ENCODE peak calls at places on chromosomes 11 and 22, in four cellular contexts. Y is fibroblast of lung, Z is right atrium auricular region, W is IMR-90. A is an unnamed sample.

GRCh38 chr11:65537620-65538231 is 12.8 kb downstream of the SCYL1 start:
- DNase-seq in Z (no peak), W (no peak), Y (no peak), A (no peak)

GRCh38 chr11:13480198-13480597 is 15.6 kb downstream of the PTH start:
- DNase-seq in Y (no peak), W (no peak), Z (no peak), A (no peak)

GRCh38 chr11:46896719-46897406 is 21.5 kb downstream of the LRP4 start:
- DNase-seq in Y (peak), Z (no peak), W (peak), A (peak)

GRCh38 chr11:133825666-133826065 is 19.6 kb downstream of the SPATA19 start:
- DNase-seq in Y (no peak), W (no peak), Z (no peak), A (no peak)

GRCh38 chr11:20337526-20338154 is 25.9 kb upstream of the HTATIP2 start:
- DNase-seq in W (peak), Y (peak), Z (no peak), A (no peak)

GRCh38 chr22:43745783-43746356 is 66.2 kb downstream of the EFCAB6 start:
- DNase-seq in Y (no peak), Z (no peak), W (no peak), A (no peak)

GRCh38 chr11:10225553-10225952 is 68.5 kb downstream of the SBF2 start:
- DNase-seq in Z (no peak), W (no peak), Y (no peak), A (no peak)

GRCh38 chr11:74769058-74769457 is 20.4 kb downstream of the RNF169 start:
- DNase-seq in Y (no peak), Z (no peak), W (no peak), A (no peak)

GRCh38 chr11:67390947-67391303 is 861 bp upstream of the RAD9A start:
- DNase-seq in W (no peak), Z (no peak), Y (no peak), A (no peak)

GRCh38 chr11:62193954-62194353 is 3.9 kb downstream of the SCGB1D1 start:
- DNase-seq in Z (no peak), Y (no peak), W (no peak), A (peak)

GRCh38 chr11:121563900-121564822 is 111.4 kb upstream of the SORL1-AS1 start:
- DNase-seq in Y (peak), W (peak), Z (no peak), A (peak)

GRCh38 chr11:44813401-44813800 is 86.6 kb downstream of the TSPAN18 start:
- DNase-seq in Y (no peak), W (no peak), Z (no peak), A (no peak)

GRCh38 chr11:33067294-33067693 is 27.9 kb downstream of the TCP11L1 start:
- DNase-seq in Z (no peak), Y (no peak), W (no peak), A (no peak)

GRCh38 chr11:111920908-111921307 is 2.2 kb downstream of the C11orf52 start:
- DNase-seq in Y (no peak), Z (no peak), W (no peak), A (no peak)

GRCh38 chr11:111923951-111924350 is 5.2 kb downstream of the C11orf52 start:
- DNase-seq in Y (no peak), W (no peak), Z (no peak), A (no peak)

GRCh38 chr11:111925953-111926352 is 7.2 kb downstream of the C11orf52 start:
- DNase-seq in W (no peak), Z (no peak), Y (no peak), A (no peak)

GRCh38 chr11:111923351-111923788 is 4.7 kb downstream of the C11orf52 start:
- DNase-seq in Z (peak), Y (peak), W (peak), A (no peak)

DNA sequence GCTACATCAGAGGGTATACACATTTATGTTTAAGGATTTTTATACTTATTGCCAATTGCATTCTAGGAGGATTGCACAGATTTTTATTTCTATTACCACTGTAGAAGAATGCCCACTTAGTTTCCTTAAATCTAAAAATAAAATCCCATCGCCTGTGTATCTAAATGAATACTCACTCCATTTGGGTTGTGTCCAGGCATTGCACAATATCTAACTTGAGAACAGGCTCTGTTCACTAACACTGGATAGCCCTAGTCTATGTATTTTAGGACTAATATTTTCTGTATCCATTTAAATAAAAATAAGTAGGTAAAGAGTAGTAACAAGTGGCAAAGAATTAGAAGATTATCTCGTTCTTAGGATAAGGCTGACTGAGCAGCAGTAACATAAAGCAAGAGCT is 4.1 kb downstream of the C11orf52 start:
- DNase-seq in W (peak), Z (no peak), Y (peak), A (peak)
- H3K4me3 ChIP-seq in W (no peak), Z (peak), Y (peak), A (no peak)

DNA sequence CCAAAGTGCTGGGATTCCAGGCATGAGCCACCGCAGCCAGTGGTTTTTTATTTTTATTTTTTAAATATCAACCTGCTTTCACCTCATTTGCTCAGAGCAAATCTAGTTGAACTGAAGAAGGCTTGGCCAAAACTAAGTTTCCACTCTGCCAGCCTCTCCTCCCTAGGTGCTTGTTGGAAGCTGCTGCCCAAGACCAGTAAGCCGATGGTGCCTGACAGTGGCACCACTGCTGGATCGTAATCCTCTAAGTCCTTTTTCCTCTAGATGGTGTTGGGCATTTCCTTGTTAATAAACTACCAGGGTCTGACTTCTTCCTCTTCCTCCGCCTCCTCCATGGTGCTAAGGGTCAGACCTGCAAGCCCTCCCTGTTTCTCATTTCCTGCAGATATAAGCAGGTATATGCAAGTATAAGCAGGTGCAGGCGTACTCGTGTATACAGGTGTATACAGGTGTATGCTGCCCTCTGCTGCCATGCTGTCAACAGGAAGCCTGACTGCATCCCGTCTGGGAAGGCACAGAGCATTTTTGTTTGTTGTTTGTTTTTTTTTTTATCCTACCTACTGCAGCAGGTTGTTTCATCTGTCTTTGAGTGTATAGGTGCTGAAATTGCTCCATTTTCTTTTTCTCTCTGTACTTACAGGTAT is 1.6 kb downstream of the NADSYN1 start:
- DNase-seq in Z (no peak), Y (no peak), W (no peak), A (no peak)
- H3K4me3 ChIP-seq in Z (no peak), Y (peak), W (no peak), A (no peak)

GRCh38 chr22:46063861-46064235 is 86.5 kb upstream of the PPARA start:
- DNase-seq in Z (no peak), W (no peak), Y (peak), A (no peak)
- H3K4me3 ChIP-seq in Z (no peak), W (no peak), Y (peak), A (no peak)

GRCh38 chr11:58574851-58575250 is 805 bp downstream of the LPXN start:
- DNase-seq in Y (peak), Z (no peak), W (peak), A (peak)
- H3K4me3 ChIP-seq in Y (peak), Z (no peak), W (no peak), A (peak)

DNA sequence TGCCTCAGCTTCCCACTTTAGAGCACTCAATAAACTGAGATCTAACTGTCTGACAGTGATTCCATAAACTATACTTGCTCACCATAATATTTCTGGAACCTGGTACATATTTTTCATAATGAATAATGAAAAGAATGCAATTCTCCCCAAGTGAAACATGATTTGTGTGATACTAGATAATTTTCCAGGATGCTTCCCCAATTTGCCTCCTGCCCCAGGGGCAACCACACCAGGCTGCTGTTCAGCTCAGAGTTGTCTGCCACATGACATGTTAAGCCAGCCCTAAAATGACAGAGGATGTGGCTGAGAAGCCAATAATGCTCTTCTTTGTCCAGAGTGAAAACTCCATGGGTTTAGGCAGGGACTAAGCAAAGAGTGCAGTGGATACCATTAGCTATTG is 62.9 kb upstream of the SEZ6L start:
- DNase-seq in Z (no peak), W (no peak), Y (no peak), A (no peak)
- H3K4me3 ChIP-seq in Z (no peak), W (no peak), Y (no peak), A (no peak)

DNA sequence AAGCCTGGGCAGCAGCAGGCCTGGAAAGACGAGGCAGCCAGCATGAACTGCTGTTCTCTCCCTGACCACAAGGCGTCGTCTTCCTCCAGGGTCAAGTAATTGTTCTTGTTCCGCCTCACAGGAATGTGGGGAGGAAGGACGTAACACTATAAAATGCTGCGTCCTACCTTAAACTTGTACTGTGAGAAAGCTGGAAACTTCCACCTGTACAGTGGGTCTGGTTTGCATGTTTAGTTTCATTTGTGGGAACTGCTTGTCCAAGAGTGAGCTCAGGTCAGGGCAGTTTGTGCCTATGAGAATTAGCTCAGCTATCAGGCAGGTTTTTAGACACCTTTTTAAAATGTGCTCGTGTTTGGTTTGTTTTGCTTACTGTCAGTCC is 55.2 kb downstream of the PANX1 start:
- DNase-seq in Z (peak), Y (peak), W (peak), A (peak)
- H3K4me3 ChIP-seq in Z (no peak), Y (no peak), W (no peak), A (no peak)